ENCODE peak calls at places on chromosomes 7 and 10, in seven cellular contexts. One of them, this sample, is unnamed.

GRCh38 chr7:27064169-27064568 is 31.6 kb downstream of the HOXA1 start:
- DNase-seq in CD8-positive, alpha-beta T cell: no peak
- DNase-seq in IMR-90: no peak
- DNase-seq in tibial nerve: no peak
- DNase-seq in left ventricle myocardium inferior: no peak
- DNase-seq in AG10803: peak; percentile 63
- DNase-seq in fibroblast of lung: peak; percentile 45
- DNase-seq in this sample: no peak

GRCh38 chr7:37028909-37029440 is 304.7 kb upstream of the AOAH start:
- DNase-seq in AG10803: no peak
- DNase-seq in fibroblast of lung: no peak
- DNase-seq in left ventricle myocardium inferior: no peak
- DNase-seq in CD8-positive, alpha-beta T cell: no peak
- DNase-seq in IMR-90: no peak
- DNase-seq in tibial nerve: no peak
- DNase-seq in this sample: no peak

GRCh38 chr10:26417136-26417535 is 21.0 kb upstream of the APBB1IP start:
- DNase-seq in IMR-90: no peak
- DNase-seq in fibroblast of lung: no peak
- DNase-seq in left ventricle myocardium inferior: no peak
- DNase-seq in CD8-positive, alpha-beta T cell: no peak
- DNase-seq in tibial nerve: no peak
- DNase-seq in AG10803: no peak
- DNase-seq in this sample: no peak

GRCh38 chr10:60731134-60731883 is 47.0 kb upstream of the CDK1 start:
- DNase-seq in IMR-90: no peak
- DNase-seq in CD8-positive, alpha-beta T cell: no peak
- DNase-seq in left ventricle myocardium inferior: no peak
- DNase-seq in fibroblast of lung: no peak
- DNase-seq in AG10803: no peak
- DNase-seq in tibial nerve: no peak
- DNase-seq in this sample: no peak

GRCh38 chr10:13684252-13684791 is 97.6 kb downstream of the PRPF18 start:
- DNase-seq in IMR-90: peak; percentile 88
- DNase-seq in fibroblast of lung: peak; percentile 85
- DNase-seq in left ventricle myocardium inferior: peak; percentile 88
- DNase-seq in AG10803: peak; percentile 73
- DNase-seq in tibial nerve: peak; percentile 28
- DNase-seq in CD8-positive, alpha-beta T cell: no peak
- DNase-seq in this sample: peak; percentile 94

GRCh38 chr7:79951415-79951814 is 183.2 kb upstream of the GNAI1 start:
- DNase-seq in IMR-90: no peak
- DNase-seq in fibroblast of lung: no peak
- DNase-seq in left ventricle myocardium inferior: no peak
- DNase-seq in AG10803: no peak
- DNase-seq in CD8-positive, alpha-beta T cell: no peak
- DNase-seq in tibial nerve: no peak
- DNase-seq in this sample: no peak

GRCh38 chr7:52936750-52937149 is 98.7 kb upstream of the POM121L12 start:
- DNase-seq in left ventricle myocardium inferior: no peak
- DNase-seq in AG10803: no peak
- DNase-seq in IMR-90: no peak
- DNase-seq in CD8-positive, alpha-beta T cell: no peak
- DNase-seq in tibial nerve: no peak
- DNase-seq in fibroblast of lung: no peak
- DNase-seq in this sample: no peak

GRCh38 chr7:74305987-74306736 is 17.0 kb downstream of the CLIP2 start:
- DNase-seq in AG10803: no peak
- DNase-seq in CD8-positive, alpha-beta T cell: no peak
- DNase-seq in tibial nerve: no peak
- DNase-seq in left ventricle myocardium inferior: no peak
- DNase-seq in IMR-90: no peak
- DNase-seq in fibroblast of lung: no peak
- DNase-seq in this sample: peak; percentile 76

GRCh38 chr10:69494626-69495558 is 43.6 kb downstream of the TSPAN15 start:
- DNase-seq in AG10803: no peak
- DNase-seq in IMR-90: no peak
- DNase-seq in CD8-positive, alpha-beta T cell: no peak
- DNase-seq in tibial nerve: peak; percentile 55
- DNase-seq in left ventricle myocardium inferior: no peak
- DNase-seq in fibroblast of lung: no peak
- DNase-seq in this sample: peak; percentile 41

GRCh38 chr10:86149264-86149663 is 217.3 kb downstream of the GRID1 start:
- DNase-seq in IMR-90: no peak
- DNase-seq in AG10803: no peak
- DNase-seq in tibial nerve: no peak
- DNase-seq in left ventricle myocardium inferior: no peak
- DNase-seq in fibroblast of lung: no peak
- DNase-seq in CD8-positive, alpha-beta T cell: no peak
- DNase-seq in this sample: no peak

GRCh38 chr7:40437936-40438634 is 303.3 kb downstream of the SUGCT start:
- DNase-seq in IMR-90: peak; percentile 20
- DNase-seq in CD8-positive, alpha-beta T cell: no peak
- DNase-seq in tibial nerve: no peak
- DNase-seq in AG10803: no peak
- DNase-seq in left ventricle myocardium inferior: no peak
- DNase-seq in fibroblast of lung: peak; percentile 36
- DNase-seq in this sample: no peak

GRCh38 chr7:138431517-138431916 is 28.5 kb upstream of the TRIM24 start:
- DNase-seq in tibial nerve: no peak
- DNase-seq in IMR-90: no peak
- DNase-seq in CD8-positive, alpha-beta T cell: no peak
- DNase-seq in AG10803: no peak
- DNase-seq in fibroblast of lung: peak; percentile 10
- DNase-seq in left ventricle myocardium inferior: no peak
- DNase-seq in this sample: no peak

GRCh38 chr7:20440472-20441105 is 109.9 kb downstream of the ITGB8 start:
- DNase-seq in tibial nerve: no peak
- DNase-seq in CD8-positive, alpha-beta T cell: no peak
- DNase-seq in IMR-90: peak; percentile 62
- DNase-seq in AG10803: peak; percentile 21
- DNase-seq in fibroblast of lung: peak; percentile 20
- DNase-seq in left ventricle myocardium inferior: no peak
- DNase-seq in this sample: no peak

GRCh38 chr10:116891208-116891607 is 41.9 kb downstream of the ENO4 start:
- DNase-seq in tibial nerve: no peak
- DNase-seq in CD8-positive, alpha-beta T cell: no peak
- DNase-seq in IMR-90: peak; percentile 94
- DNase-seq in fibroblast of lung: peak; percentile 87
- DNase-seq in AG10803: peak; percentile 45
- DNase-seq in left ventricle myocardium inferior: peak; percentile 60
- DNase-seq in this sample: no peak

DNA sequence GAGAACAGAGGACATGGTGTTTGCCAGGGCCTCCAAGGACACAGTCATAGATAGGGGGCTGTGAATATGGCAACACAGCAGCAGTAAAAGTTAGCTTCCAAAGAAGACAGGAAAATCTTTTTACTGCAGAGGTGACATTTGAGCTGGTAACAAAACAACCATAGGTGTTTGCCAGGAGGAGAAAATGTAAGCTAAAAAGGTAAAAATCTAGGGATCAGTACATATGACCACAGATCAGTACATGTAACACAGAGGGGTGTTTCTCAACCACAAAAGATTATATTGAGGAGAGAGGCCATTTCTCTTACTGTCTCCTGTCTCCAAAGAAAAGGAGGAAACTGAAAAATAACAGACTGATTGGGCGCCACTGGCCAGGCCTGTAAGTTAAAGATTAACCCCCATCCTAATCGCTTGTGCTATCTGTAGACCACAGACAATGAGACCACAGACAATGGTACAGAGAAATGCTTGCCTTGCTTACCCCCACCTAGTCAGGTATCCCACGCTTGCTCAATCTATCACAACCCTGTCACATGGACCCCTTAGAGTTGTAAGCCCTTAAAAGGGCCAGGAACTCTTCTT is 33.5 kb upstream of the NRF1 start:
- DNase-seq in CD8-positive, alpha-beta T cell: no peak
- DNase-seq in fibroblast of lung: no peak
- DNase-seq in left ventricle myocardium inferior: no peak
- DNase-seq in tibial nerve: no peak
- DNase-seq in IMR-90: no peak
- DNase-seq in AG10803: no peak
- DNase-seq in this sample: no peak
- TF ChIP-seq CTCF in CD8-positive, alpha-beta T cell: no peak
- TF ChIP-seq CTCF in fibroblast of lung: no peak
- TF ChIP-seq CTCF in left ventricle myocardium inferior: no peak
- TF ChIP-seq CTCF in tibial nerve: no peak
- TF ChIP-seq CTCF in IMR-90: no peak
- TF ChIP-seq CTCF in AG10803: no peak
- TF ChIP-seq CTCF in this sample: no peak

GRCh38 chr10:78852856-78853255 is 215.9 kb upstream of the ZMIZ1 start:
- DNase-seq in IMR-90: peak; percentile 4
- DNase-seq in tibial nerve: no peak
- DNase-seq in left ventricle myocardium inferior: no peak
- DNase-seq in CD8-positive, alpha-beta T cell: peak; percentile 26
- DNase-seq in fibroblast of lung: no peak
- DNase-seq in AG10803: no peak
- DNase-seq in this sample: no peak
- TF ChIP-seq CTCF in IMR-90: peak; percentile 22
- TF ChIP-seq CTCF in tibial nerve: no peak
- TF ChIP-seq CTCF in left ventricle myocardium inferior: peak; percentile 49
- TF ChIP-seq CTCF in CD8-positive, alpha-beta T cell: peak; percentile 19
- TF ChIP-seq CTCF in fibroblast of lung: peak; percentile 14
- TF ChIP-seq CTCF in AG10803: no peak
- TF ChIP-seq CTCF in this sample: peak; percentile 23

GRCh38 chr7:77985232-77985973 is 186.8 kb downstream of the PHTF2 start:
- DNase-seq in AG10803: no peak
- DNase-seq in IMR-90: no peak
- DNase-seq in left ventricle myocardium inferior: no peak
- DNase-seq in CD8-positive, alpha-beta T cell: no peak
- DNase-seq in fibroblast of lung: no peak
- DNase-seq in tibial nerve: no peak
- DNase-seq in this sample: no peak

GRCh38 chr7:77991656-77992055 is 193.1 kb downstream of the PHTF2 start:
- DNase-seq in CD8-positive, alpha-beta T cell: no peak
- DNase-seq in AG10803: no peak
- DNase-seq in fibroblast of lung: no peak
- DNase-seq in IMR-90: no peak
- DNase-seq in tibial nerve: no peak
- DNase-seq in left ventricle myocardium inferior: no peak
- DNase-seq in this sample: no peak

GRCh38 chr7:77993823-77994222 is 195.2 kb downstream of the PHTF2 start:
- DNase-seq in fibroblast of lung: no peak
- DNase-seq in tibial nerve: no peak
- DNase-seq in left ventricle myocardium inferior: no peak
- DNase-seq in CD8-positive, alpha-beta T cell: no peak
- DNase-seq in IMR-90: no peak
- DNase-seq in AG10803: no peak
- DNase-seq in this sample: no peak

GRCh38 chr7:77985974-77986339 is 187.4 kb downstream of the PHTF2 start:
- DNase-seq in AG10803: no peak
- DNase-seq in CD8-positive, alpha-beta T cell: no peak
- DNase-seq in tibial nerve: no peak
- DNase-seq in fibroblast of lung: no peak
- DNase-seq in left ventricle myocardium inferior: no peak
- DNase-seq in IMR-90: no peak
- DNase-seq in this sample: no peak

DNA sequence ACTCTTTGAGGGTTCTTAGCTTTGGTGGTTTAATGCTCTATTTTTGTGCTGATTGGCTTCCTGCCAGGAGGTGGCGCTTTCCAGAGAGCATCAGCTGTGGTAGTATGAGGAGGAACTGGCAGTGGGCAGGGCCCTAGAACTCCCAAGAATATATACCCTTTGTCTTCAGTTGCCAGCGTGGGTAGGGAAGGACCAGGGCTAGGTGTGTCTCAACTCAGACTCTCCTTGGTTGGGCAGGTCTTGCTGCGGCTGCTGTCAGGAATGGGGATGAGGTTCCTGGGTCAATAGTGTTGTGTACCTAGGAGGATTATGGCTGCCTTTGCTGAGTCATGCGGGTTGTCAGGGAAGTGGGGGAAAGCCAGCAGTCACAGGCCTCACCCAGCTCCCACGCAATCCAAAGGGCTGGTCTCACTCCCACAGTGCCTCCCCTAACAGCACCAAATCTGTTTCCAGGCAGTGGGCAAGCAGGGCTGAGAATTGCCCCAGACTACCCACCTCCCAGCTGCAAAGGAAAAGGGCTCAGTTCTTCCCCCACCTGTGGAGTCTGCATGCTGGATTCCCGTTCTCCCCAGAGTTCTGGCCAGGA is 191.5 kb downstream of the PHTF2 start:
- DNase-seq in IMR-90: no peak
- DNase-seq in tibial nerve: no peak
- DNase-seq in CD8-positive, alpha-beta T cell: no peak
- DNase-seq in AG10803: no peak
- DNase-seq in left ventricle myocardium inferior: no peak
- DNase-seq in fibroblast of lung: no peak
- DNase-seq in this sample: no peak
- TF ChIP-seq CTCF in IMR-90: no peak
- TF ChIP-seq CTCF in tibial nerve: no peak
- TF ChIP-seq CTCF in CD8-positive, alpha-beta T cell: no peak
- TF ChIP-seq CTCF in AG10803: no peak
- TF ChIP-seq CTCF in left ventricle myocardium inferior: no peak
- TF ChIP-seq CTCF in fibroblast of lung: no peak
- TF ChIP-seq CTCF in this sample: no peak

DNA sequence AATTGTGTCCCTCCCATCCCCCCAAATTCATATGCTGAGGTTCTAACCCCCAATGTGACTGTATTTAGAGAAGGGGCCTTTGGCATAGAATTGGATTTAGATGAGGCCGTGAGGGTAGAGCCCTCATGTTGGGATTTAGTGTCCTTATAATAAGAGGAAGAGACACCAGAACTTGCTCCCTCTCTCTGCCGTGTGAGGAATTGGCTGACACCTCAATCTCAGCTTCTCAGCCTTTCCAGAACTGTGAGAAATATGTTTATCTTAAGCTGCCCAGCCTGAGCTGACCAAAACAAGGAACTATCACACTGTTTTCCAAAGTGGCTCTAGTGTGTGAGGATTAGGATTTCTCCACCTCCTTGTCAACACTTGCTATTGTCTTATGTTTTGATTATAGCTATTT is 400.0 kb upstream of the FZD8 start:
- DNase-seq in CD8-positive, alpha-beta T cell: no peak
- DNase-seq in AG10803: no peak
- DNase-seq in IMR-90: no peak
- DNase-seq in tibial nerve: no peak
- DNase-seq in fibroblast of lung: no peak
- DNase-seq in left ventricle myocardium inferior: no peak
- DNase-seq in this sample: no peak
- TF ChIP-seq CTCF in CD8-positive, alpha-beta T cell: no peak
- TF ChIP-seq CTCF in AG10803: no peak
- TF ChIP-seq CTCF in IMR-90: no peak
- TF ChIP-seq CTCF in tibial nerve: no peak
- TF ChIP-seq CTCF in fibroblast of lung: no peak
- TF ChIP-seq CTCF in left ventricle myocardium inferior: no peak
- TF ChIP-seq CTCF in this sample: no peak

DNA sequence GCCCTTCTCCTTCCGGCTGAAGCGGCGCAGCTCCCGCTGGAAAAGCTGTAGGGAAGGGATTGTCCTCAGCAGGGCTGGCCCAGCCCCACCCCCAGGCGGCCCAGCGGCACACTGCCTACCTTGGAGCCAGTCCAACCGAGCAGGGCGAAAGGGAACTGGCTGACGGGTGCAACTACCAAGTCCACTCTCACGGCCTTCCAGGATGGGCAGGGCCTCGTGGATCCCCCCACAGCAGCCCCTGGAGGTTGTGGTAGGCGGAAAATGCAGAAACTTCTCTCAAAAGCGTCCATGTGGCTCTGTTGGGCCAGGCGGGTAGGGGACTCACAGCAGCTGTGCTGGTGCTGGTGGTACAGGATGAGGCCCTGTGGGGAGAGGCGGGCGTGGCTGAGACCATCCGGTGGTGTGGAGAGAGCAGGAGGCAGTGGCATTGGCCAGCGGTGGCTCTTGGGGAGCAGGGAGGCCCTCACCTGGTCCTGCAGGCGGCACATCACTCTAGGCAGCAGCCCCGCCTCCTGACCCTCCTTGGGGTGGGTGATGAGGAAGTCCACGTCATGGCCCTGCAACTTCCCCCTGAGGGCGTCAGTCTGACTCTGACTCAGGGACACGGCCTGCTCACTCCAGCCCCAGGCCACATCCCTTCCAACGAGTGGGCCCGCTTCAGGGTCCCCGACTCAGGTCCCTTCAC is 8.4 kb upstream of the PGAM2 start:
- DNase-seq in fibroblast of lung: peak; percentile 77
- DNase-seq in CD8-positive, alpha-beta T cell: peak; percentile 66
- DNase-seq in tibial nerve: peak; percentile 35
- DNase-seq in AG10803: peak; percentile 41
- DNase-seq in IMR-90: peak; percentile 66
- DNase-seq in left ventricle myocardium inferior: peak; percentile 82
- DNase-seq in this sample: peak; percentile 92
- TF ChIP-seq CTCF in fibroblast of lung: no peak
- TF ChIP-seq CTCF in CD8-positive, alpha-beta T cell: no peak
- TF ChIP-seq CTCF in tibial nerve: no peak
- TF ChIP-seq CTCF in AG10803: no peak
- TF ChIP-seq CTCF in IMR-90: no peak
- TF ChIP-seq CTCF in left ventricle myocardium inferior: peak; percentile 19
- TF ChIP-seq CTCF in this sample: no peak

This sample was measured in kidney.